ENCODE peak calls at places on chromosomes 12 and 14, in four cellular contexts. L, U, D and A are unnamed samples.

GRCh38 chr14:75126679-75127473 is at the start of gene NEK9:
- DNase-seq in L (peak; percentile 65), U (peak; percentile 91), D (peak; percentile 93), A (peak; percentile 91)

GRCh38 chr12:26298785-26299621 is 103.6 kb downstream of the SSPN start:
- DNase-seq in L (no peak), U (no peak), D (peak; percentile 96), A (peak; percentile 81)

GRCh38 chr14:22748188-22748587 is 18.3 kb upstream of the OXA1L start:
- DNase-seq in L (no peak), U (no peak), D (no peak), A (no peak)

GRCh38 chr14:101737414-101738367 is 23.8 kb upstream of the PPP2R5C start:
- DNase-seq in L (no peak), U (no peak), D (peak; percentile 34), A (no peak)

GRCh38 chr14:64755661-64756265 is 51.5 kb downstream of the PLEKHG3 start:
- DNase-seq in L (no peak), U (peak; percentile 13), D (peak; percentile 64), A (no peak)

GRCh38 chr12:106091421-106091820 is 47.3 kb downstream of the NUAK1 start:
- DNase-seq in L (no peak), U (no peak), D (no peak), A (no peak)

GRCh38 chr14:94465042-94465441 is 11.0 kb downstream of the SERPINA9 start:
- DNase-seq in L (no peak), U (no peak), D (no peak), A (no peak)

GRCh38 chr12:120466560-120467315 is 2.8 kb downstream of the SRSF9 start:
- DNase-seq in L (no peak), U (peak; percentile 39), D (peak; percentile 78), A (peak; percentile 66)

GRCh38 chr12:93740721-93741120 is 63.5 kb downstream of the CRADD start:
- DNase-seq in L (peak; percentile 39), U (no peak), D (no peak), A (no peak)

GRCh38 chr12:72465940-72466630 is 193.9 kb downstream of the TRHDE start:
- DNase-seq in L (no peak), U (no peak), D (no peak), A (no peak)

GRCh38 chr14:23294734-23295561 is 7.7 kb downstream of the PPP1R3E start:
- DNase-seq in L (no peak), U (peak; percentile 49), D (peak; percentile 66), A (peak; percentile 70)

GRCh38 chr14:24605435-24606190 is 3.9 kb downstream of the GZMH start:
- DNase-seq in L (no peak), U (no peak), D (peak; percentile 67), A (peak; percentile 4)

GRCh38 chr12:21651821-21652220 is 5.8 kb downstream of the LDHB start:
- DNase-seq in L (no peak), U (no peak), D (no peak), A (no peak)

GRCh38 chr14:24360281-24360680 is 7.7 kb upstream of the NFATC4 start:
- DNase-seq in L (no peak), U (no peak), D (no peak), A (no peak)

GRCh38 chr12:131917139-131917710 is 11.9 kb upstream of the PUS1 start:
- DNase-seq in L (no peak), U (no peak), D (no peak), A (no peak)

GRCh38 chr12:51653431-51653830 is 62.4 kb downstream of the SCN8A start:
- DNase-seq in L (no peak), U (no peak), D (no peak), A (no peak)

GRCh38 chr12:26661399-26661798 is 171.6 kb downstream of the ITPR2 start:
- DNase-seq in L (no peak), U (peak; percentile 25), D (no peak), A (no peak)

GRCh38 chr14:52131640-52132320 is 62.9 kb upstream of the NID2 start:
- DNase-seq in L (peak; percentile 85), U (peak; percentile 90), D (peak; percentile 71), A (peak; percentile 96)

GRCh38 chr12:102093319-102093718 is 26.6 kb downstream of the NUP37 start:
- DNase-seq in L (no peak), U (no peak), D (no peak), A (peak; percentile 3)

GRCh38 chr12:4037747-4038312 is 164.6 kb upstream of the PARP11 start:
- DNase-seq in L (no peak), U (peak; percentile 43), D (peak; percentile 7), A (peak; percentile 59)

GRCh38 chr14:59004012-59004411 is 184.5 kb upstream of the DAAM1 start:
- DNase-seq in L (no peak), U (no peak), D (no peak), A (no peak)